ENCODE peak calls at places on chromosomes 3 and 15, in six cellular contexts. I is colonic mucosa, G is transverse colon, C is neural progenitor cell, H is pancreas, Y is WERI-Rb-1. F is an unnamed sample.

GRCh38 chr15:70741107-70741511 is 22.2 kb downstream of the UACA start:
- DNase-seq in I (peak; percentile 69), G (peak; percentile 70), C (no peak), H (peak; percentile 52), Y (no peak), F (peak; percentile 82)

GRCh38 chr15:34753236-34753894 is 1.4 kb downstream of the GJD2 start:
- DNase-seq in I (no peak), G (no peak), C (peak; percentile 88), H (peak; percentile 6), Y (no peak), F (peak; percentile 15)

GRCh38 chr3:70550723-70551319 is 238.4 kb upstream of the MDFIC2 start:
- DNase-seq in I (peak; percentile 77), G (peak; percentile 73), C (peak; percentile 60), H (peak; percentile 46), Y (peak; percentile 70), F (peak; percentile 75)

GRCh38 chr15:52180196-52180835 is 10.9 kb downstream of the GNB5 start:
- DNase-seq in I (no peak), G (peak; percentile 42), C (peak; percentile 27), H (no peak), Y (no peak), F (peak; percentile 42)

GRCh38 chr3:182793663-182794454 is 555 bp downstream of the ATP11B start:
- DNase-seq in I (peak; percentile 63), G (peak; percentile 56), C (peak; percentile 71), H (peak; percentile 19), Y (peak; percentile 18), F (peak; percentile 60)

GRCh38 chr3:34619990-34620389 is 821.6 kb downstream of the PDCD6IP start:
- DNase-seq in I (no peak), G (no peak), C (peak; percentile 20), H (no peak), Y (no peak), F (no peak)

GRCh38 chr15:77461486-77461885 is 40.8 kb downstream of the HMG20A start:
- DNase-seq in I (no peak), G (no peak), C (no peak), H (no peak), Y (no peak), F (no peak)

GRCh38 chr3:72597043-72597442 is 251.2 kb downstream of the SHQ1 start:
- DNase-seq in I (no peak), G (no peak), C (no peak), H (no peak), Y (no peak), F (no peak)

GRCh38 chr15:43105077-43105769 is 615 bp downstream of the UBR1 start:
- DNase-seq in I (peak; percentile 41), G (peak; percentile 33), C (peak; percentile 8), H (peak; percentile 63), Y (no peak), F (peak; percentile 12)

GRCh38 chr3:191350389-191351090 is 20.2 kb upstream of the UTS2B start:
- DNase-seq in I (no peak), G (no peak), C (no peak), H (no peak), Y (no peak), F (no peak)

GRCh38 chr15:89803941-89804800 is 10.5 kb downstream of the ANPEP start:
- DNase-seq in I (no peak), G (no peak), C (no peak), H (peak; percentile 86), Y (no peak), F (no peak)
- H3K36me3 ChIP-seq in I (no peaks in the 10 kb centered on the region), G (no peaks in the 10 kb centered on the region), C (no peaks in the 10 kb centered on the region), H (peaks cover 34% of the 10 kb centered on the region), Y (no peaks in the 10 kb centered on the region), F (no peaks in the 10 kb centered on the region)

GRCh38 chr3:149536429-149536828 is 61.9 kb downstream of the TM4SF4 start:
- DNase-seq in I (peak; percentile 24), G (peak; percentile 26), C (peak; percentile 81), H (peak; percentile 72), Y (no peak), F (peak; percentile 94)

GRCh38 chr3:149539491-149539890 is 65.0 kb downstream of the TM4SF4 start:
- DNase-seq in I (no peak), G (no peak), C (no peak), H (no peak), Y (no peak), F (no peak)

GRCh38 chr3:149541091-149541491 is 66.6 kb downstream of the TM4SF4 start:
- DNase-seq in I (no peak), G (no peak), C (no peak), H (no peak), Y (no peak), F (no peak)

GRCh38 chr3:149535395-149535685 is 60.8 kb downstream of the TM4SF4 start:
- DNase-seq in I (no peak), G (no peak), C (no peak), H (no peak), Y (no peak), F (no peak)

DNA sequence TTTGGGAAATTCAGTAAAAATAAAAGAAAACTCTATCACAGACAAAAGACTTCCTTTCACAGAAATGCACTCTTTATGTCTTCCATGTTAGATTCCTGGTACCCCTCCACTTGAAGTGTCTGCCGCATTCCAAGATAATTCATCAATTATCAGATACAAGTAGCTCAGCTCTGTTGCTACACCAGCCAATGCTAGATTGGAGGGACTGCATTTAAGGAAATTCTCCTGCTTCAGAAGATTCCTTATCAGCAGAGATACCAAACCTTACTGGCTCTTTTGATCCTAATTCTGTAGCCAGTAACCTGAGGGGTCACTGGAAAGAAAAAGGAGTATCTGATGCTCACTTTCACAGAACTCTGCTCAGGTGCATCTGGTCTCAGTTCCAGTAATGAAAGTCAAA is 63.9 kb downstream of the TM4SF4 start:
- DNase-seq in I (no peak), G (no peak), C (no peak), H (no peak), Y (no peak), F (no peak)
- TF ChIP-seq CTCF in I (no peak), G (no peak), C (no peak), H (no peak), Y (no peak), F (no peak)

GRCh38 chr15:40721716-40722115 is 26.7 kb downstream of the RAD51 start:
- DNase-seq in I (no peak), G (no peak), C (no peak), H (no peak), Y (no peak), F (no peak)
- H3K36me3 ChIP-seq in I (no peaks in the 10 kb centered on the region), G (no peaks in the 10 kb centered on the region), C (peaks cover 5% of the 10 kb centered on the region), H (no peaks in the 10 kb centered on the region), Y (peaks cover 45% of the 10 kb centered on the region), F (no peaks in the 10 kb centered on the region)

GRCh38 chr3:192916455-192917257 is 1.0 kb downstream of the MB21D2 start:
- DNase-seq in I (peak; percentile 73), G (peak; percentile 60), C (peak; percentile 74), H (peak; percentile 34), Y (peak; percentile 41), F (peak; percentile 87)

GRCh38 chr3:192915724-192916123 is 1.9 kb downstream of the MB21D2 start:
- DNase-seq in I (no peak), G (no peak), C (peak; percentile 16), H (no peak), Y (no peak), F (no peak)

GRCh38 chr3:192914873-192915272 is 2.8 kb downstream of the MB21D2 start:
- DNase-seq in I (no peak), G (no peak), C (no peak), H (no peak), Y (peak; percentile 21), F (no peak)

GRCh38 chr3:192913540-192913939 is 4.1 kb downstream of the MB21D2 start:
- DNase-seq in I (no peak), G (no peak), C (no peak), H (no peak), Y (no peak), F (no peak)

GRCh38 chr3:192915306-192915705 is 2.4 kb downstream of the MB21D2 start:
- DNase-seq in I (no peak), G (no peak), C (peak; percentile 81), H (no peak), Y (peak; percentile 45), F (no peak)
- TF ChIP-seq CTCF in I (no peak), G (no peak), C (peak; percentile 35), H (no peak), Y (peak; percentile 35), F (no peak)

GRCh38 chr3:4782095-4782494 is 197.1 kb upstream of the BHLHE40 start:
- DNase-seq in I (no peak), G (no peak), C (no peak), H (no peak), Y (no peak), F (no peak)

GRCh38 chr3:4780545-4780957 is 198.7 kb upstream of the BHLHE40 start:
- DNase-seq in I (no peak), G (no peak), C (no peak), H (no peak), Y (no peak), F (no peak)

GRCh38 chr3:4786431-4786830 is 192.8 kb upstream of the BHLHE40 start:
- DNase-seq in I (no peak), G (no peak), C (no peak), H (no peak), Y (no peak), F (no peak)

GRCh38 chr3:4791358-4791757 is 187.9 kb upstream of the BHLHE40 start:
- DNase-seq in I (no peak), G (no peak), C (no peak), H (no peak), Y (no peak), F (no peak)

GRCh38 chr3:4785551-4785950 is 193.7 kb upstream of the BHLHE40 start:
- DNase-seq in I (no peak), G (no peak), C (no peak), H (no peak), Y (no peak), F (no peak)
- H3K36me3 ChIP-seq in I (no peaks in the 10 kb centered on the region), G (no peaks in the 10 kb centered on the region), C (no peaks in the 10 kb centered on the region), H (no peaks in the 10 kb centered on the region), Y (no peaks in the 10 kb centered on the region), F (peaks cover 26% of the 10 kb centered on the region)